ENCODE peak calls at places on chromosomes 3 and 15, in four cellular contexts. A is CD4-positive, alpha-beta T cell; J is A549; X is AG10803. E is an unnamed sample.

GRCh38 chr3:157067114-157067513 is 92.8 kb downstream of the CCNL1 start:
- DNase-seq in A (peak), J (no peak), X (no peak), E (no peak)

GRCh38 chr3:167318996-167319615 is 61.0 kb downstream of the ZBBX start:
- DNase-seq in A (no peak), J (no peak), X (no peak), E (no peak)

GRCh38 chr15:68552773-68553172 is 26.0 kb upstream of the CORO2B start:
- DNase-seq in A (no peak), J (peak), X (peak), E (no peak)

GRCh38 chr3:133880287-133880686 is 15.4 kb downstream of the RAB6B start:
- DNase-seq in A (no peak), J (no peak), X (no peak), E (no peak)

GRCh38 chr15:80587816-80588456 is 107.2 kb upstream of the ABHD17C start:
- DNase-seq in A (no peak), J (no peak), X (peak), E (no peak)

GRCh38 chr15:65962187-65962586 is 92.9 kb downstream of the RAB11A start:
- DNase-seq in A (no peak), J (peak), X (no peak), E (no peak)

GRCh38 chr3:89867286-89867685 is 759.9 kb downstream of the EPHA3 start:
- DNase-seq in A (no peak), J (no peak), X (no peak), E (no peak)

GRCh38 chr3:126636436-126636835 is 18.5 kb downstream of the TXNRD3 start:
- DNase-seq in A (no peak), J (no peak), X (no peak), E (no peak)

GRCh38 chr3:22977650-22978289 is 225.4 kb upstream of the UBE2E2 start:
- DNase-seq in A (no peak), J (no peak), X (no peak), E (no peak)

GRCh38 chr3:33490641-33491241 is 50.5 kb upstream of the UBP1 start:
- DNase-seq in A (no peak), J (no peak), X (no peak), E (no peak)

GRCh38 chr3:32077260-32078084 is 28.9 kb upstream of the GPD1L start:
- DNase-seq in A (no peak), J (no peak), X (no peak), E (no peak)

GRCh38 chr3:16719426-16719825 is 114.2 kb upstream of the DAZL start:
- DNase-seq in A (no peak), J (no peak), X (no peak), E (no peak)

GRCh38 chr15:88489321-88489720 is 21.8 kb downstream of the MRPS11 start:
- DNase-seq in A (no peak), J (no peak), X (no peak), E (no peak)

GRCh38 chr15:79248183-79248582 is 34.3 kb upstream of the ANKRD34C start:
- DNase-seq in A (no peak), J (no peak), X (peak), E (no peak)

GRCh38 chr3:177599331-177599730 is 402.0 kb upstream of the TBL1XR1 start:
- DNase-seq in A (no peak), J (no peak), X (no peak), E (no peak)

GRCh38 chr15:65953622-65954021 is 84.3 kb downstream of the RAB11A start:
- DNase-seq in A (no peak), J (no peak), X (no peak), E (no peak)

GRCh38 chr3:74465652-74466415 is 148.6 kb downstream of the CNTN3 start:
- DNase-seq in A (no peak), J (no peak), X (peak), E (no peak)

GRCh38 chr15:46354443-46354842 is 719.6 kb downstream of the SQOR start:
- DNase-seq in A (no peak), J (no peak), X (no peak), E (no peak)

GRCh38 chr3:188119846-188120245 is 34.1 kb upstream of the LPP start:
- DNase-seq in A (no peak), J (no peak), X (no peak), E (no peak)

GRCh38 chr3:42683875-42684593 is 1.3 kb upstream of the KLHL40 start:
- DNase-seq in A (no peak), J (peak), X (peak), E (peak)

GRCh38 chr3:58507356-58508062 is 15.6 kb downstream of the KCTD6 start:
- DNase-seq in A (no peak), J (no peak), X (no peak), E (no peak)

GRCh38 chr3:71103430-71103881 is 480.1 kb downstream of the FOXP1 start:
- DNase-seq in A (no peak), J (no peak), X (peak), E (no peak)

GRCh38 chr3:122961146-122961545 is 66.4 kb downstream of the SEMA5B start:
- DNase-seq in A (no peak), J (no peak), X (peak), E (no peak)

GRCh38 chr3:161851941-161852566 is 355.4 kb downstream of the OTOL1 start:
- DNase-seq in A (no peak), J (peak), X (peak), E (no peak)

GRCh38 chr3:188533612-188534357 is 379.8 kb downstream of the LPP start:
- DNase-seq in A (no peak), J (no peak), X (no peak), E (no peak)

GRCh38 chr3:4065080-4065479 is 238.1 kb upstream of the SETMAR start:
- DNase-seq in A (no peak), J (no peak), X (no peak), E (no peak)

GRCh38 chr15:32730677-32731654 is 13.2 kb downstream of the GREM1 start:
- DNase-seq in A (no peak), J (no peak), X (no peak), E (no peak)

GRCh38 chr15:33296856-33297255 is 13.9 kb upstream of the RYR3 start:
- DNase-seq in A (no peak), J (no peak), X (peak), E (no peak)

DNA sequence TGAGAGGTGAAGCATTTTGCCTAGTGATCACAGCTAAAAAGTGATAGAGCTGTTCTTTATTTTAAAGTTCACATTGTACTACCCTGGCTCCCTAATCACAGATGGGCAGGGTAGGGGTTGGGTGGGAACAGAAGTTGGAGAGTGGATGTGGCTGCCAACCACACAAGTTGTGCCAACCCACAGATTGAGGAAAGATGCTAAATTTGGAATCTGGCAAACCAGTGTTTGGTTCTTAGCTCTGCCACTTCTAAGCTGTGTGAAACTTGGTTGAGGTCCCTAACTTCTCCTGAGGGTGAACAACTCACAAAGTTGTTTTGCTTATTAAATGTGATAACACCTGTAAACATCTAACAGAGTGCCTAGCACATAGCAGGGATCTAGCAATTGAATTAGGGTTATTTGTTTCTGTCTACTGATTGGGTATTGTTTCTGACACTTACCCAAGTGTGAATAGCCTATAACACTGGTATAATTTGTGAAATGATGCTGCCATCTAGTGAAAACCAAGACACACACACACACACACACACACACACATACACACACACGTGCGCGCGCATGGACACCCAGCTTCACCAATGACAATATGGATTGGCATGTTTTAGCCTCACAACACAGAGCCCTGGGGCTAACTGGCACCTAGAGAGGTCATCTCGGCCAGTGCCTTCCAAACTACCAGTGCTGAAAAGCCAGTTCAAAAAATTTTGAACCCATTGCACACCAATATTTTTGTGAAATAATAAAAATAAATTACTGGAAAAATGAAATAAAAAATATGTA is 25.3 kb downstream of the ADGRG7 start:
- DNase-seq in A (peak), J (peak), X (peak), E (no peak)
- TF ChIP-seq CTCF in A (no peak), J (peak), X (no peak), E (no peak)

DNA sequence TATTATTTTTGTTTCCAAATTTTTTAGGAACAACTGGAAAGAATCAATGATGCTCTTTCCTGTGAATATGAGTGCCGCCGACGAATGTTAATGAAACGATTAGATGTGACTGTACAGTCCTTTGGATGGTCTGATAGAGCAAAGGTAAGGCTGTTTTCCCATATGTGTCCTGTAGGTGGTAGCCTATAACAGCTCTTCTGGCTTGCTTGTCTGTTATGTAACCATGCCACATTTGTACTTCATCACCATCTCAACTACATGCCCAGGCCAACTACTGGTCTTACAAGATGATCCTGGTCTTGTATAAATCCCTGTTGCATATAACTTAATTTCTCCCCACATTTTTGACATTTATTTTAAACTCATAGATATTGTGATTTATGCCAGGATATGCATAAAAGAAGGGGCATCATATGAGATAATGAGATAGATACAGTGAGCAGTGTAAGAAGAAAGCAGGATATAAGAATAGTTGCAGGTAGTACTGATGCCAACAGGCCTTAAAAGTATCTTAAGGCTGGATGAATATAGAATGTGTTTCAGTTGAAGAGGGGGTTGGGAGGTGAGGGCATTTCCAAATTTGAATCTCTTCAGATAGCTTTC is 20.3 kb downstream of the FAM98B start:
- DNase-seq in A (peak), J (peak), X (peak), E (no peak)
- TF ChIP-seq CTCF in A (peak), J (peak), X (peak), E (peak)

GRCh38 chr3:148379763-148380162 is 317.9 kb upstream of the AGTR1 start:
- DNase-seq in A (no peak), J (peak), X (peak), E (no peak)
- TF ChIP-seq CTCF in A (no peak), J (peak), X (peak), E (no peak)

DNA sequence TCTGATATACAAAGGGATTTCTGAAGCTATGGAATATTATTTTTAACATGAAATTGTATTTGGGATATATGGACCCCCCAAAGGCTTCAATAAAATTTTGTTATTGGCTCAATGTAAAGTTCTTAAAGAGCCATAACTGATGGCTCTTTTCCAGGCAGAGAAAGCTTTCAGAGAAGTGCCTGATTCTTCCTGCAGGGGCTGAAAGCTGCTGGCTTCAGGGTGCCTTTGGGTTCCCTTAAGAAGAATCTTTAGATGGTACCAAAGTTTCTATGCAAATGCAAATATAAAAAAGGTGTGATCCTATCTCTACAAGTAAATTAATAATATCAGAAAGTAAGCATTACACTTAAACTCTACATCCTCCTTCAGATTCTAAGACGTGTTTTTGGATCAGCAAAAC is 72.6 kb downstream of the NR2F2 start:
- DNase-seq in A (no peak), J (no peak), X (no peak), E (no peak)
- TF ChIP-seq CTCF in A (no peak), J (no peak), X (no peak), E (no peak)

GRCh38 chr15:84747423-84748273 is 744 bp upstream of the ZNF592 start:
- DNase-seq in A (peak), J (peak), X (peak), E (peak)

GRCh38 chr15:84750583-84751092 is 2.2 kb downstream of the ZNF592 start:
- DNase-seq in A (no peak), J (no peak), X (no peak), E (peak)

GRCh38 chr15:84749111-84749991 is 959 bp downstream of the ZNF592 start:
- DNase-seq in A (peak), J (peak), X (peak), E (peak)

GRCh38 chr15:84752195-84752594 is 3.8 kb downstream of the ZNF592 start:
- DNase-seq in A (no peak), J (no peak), X (no peak), E (no peak)

DNA sequence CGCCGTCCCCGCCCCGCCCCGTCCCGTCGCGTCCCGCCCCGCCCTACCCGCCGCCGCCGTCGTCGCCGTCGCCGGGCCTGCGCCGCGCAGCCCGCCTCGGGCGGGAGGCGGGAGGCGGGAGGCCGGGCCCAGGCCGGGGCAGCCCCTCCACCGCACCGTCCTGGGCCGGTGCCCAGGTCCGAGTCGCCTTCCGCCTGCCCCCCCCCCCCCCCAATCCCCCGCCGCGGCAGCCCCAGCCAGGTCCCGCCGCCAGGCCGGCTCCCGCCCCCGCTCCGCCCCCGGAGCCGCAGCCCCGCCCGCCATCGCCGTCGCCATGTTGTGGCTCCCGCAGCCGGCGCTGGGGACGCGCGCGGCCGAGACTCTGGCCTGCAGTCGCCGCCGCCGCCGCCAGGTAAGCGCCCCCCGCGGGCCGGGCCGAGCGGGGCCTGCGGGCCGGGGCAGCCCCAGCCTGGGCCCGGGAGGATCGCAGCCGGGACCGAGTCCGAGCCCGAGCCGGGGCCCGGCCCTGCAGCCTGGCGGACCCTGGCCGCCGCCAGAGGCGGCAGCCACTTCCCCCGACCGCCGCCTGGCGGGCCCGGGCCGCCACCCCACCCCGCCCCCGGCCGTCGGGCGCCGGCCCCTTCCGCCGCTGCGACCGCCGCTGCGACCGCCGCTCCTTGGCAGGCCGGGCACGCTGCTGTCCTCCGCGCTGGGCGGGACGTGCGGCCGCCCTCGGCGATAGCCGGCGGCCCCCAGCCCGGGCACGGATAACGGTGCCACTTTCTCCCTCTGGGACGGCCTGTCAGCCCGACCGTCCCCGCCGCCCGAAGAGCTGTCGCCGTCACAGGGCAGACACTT is at the start of gene ZNF592:
- DNase-seq in A (peak), J (peak), X (peak), E (peak)
- TF ChIP-seq CTCF in A (no peak), J (peak), X (no peak), E (peak)

GRCh38 chr3:118637866-118638265 is 396.8 kb downstream of the IGSF11 start:
- DNase-seq in A (no peak), J (peak), X (no peak), E (no peak)

GRCh38 chr3:118641608-118642007 is 393.0 kb downstream of the IGSF11 start:
- DNase-seq in A (no peak), J (peak), X (no peak), E (no peak)

GRCh38 chr3:118636841-118637240 is 397.8 kb downstream of the IGSF11 start:
- DNase-seq in A (no peak), J (peak), X (no peak), E (no peak)
- TF ChIP-seq CTCF in A (no peak), J (no peak), X (no peak), E (no peak)

GRCh38 chr3:196179380-196180308 is 31.6 kb downstream of the ZDHHC19 start:
- DNase-seq in A (peak), J (no peak), X (peak), E (peak)
- TF ChIP-seq CTCF in A (no peak), J (no peak), X (no peak), E (peak)

GRCh38 chr3:128492353-128493220 is at the start of gene GATA2:
- DNase-seq in A (no peak), J (no peak), X (no peak), E (no peak)
- TF ChIP-seq CTCF in A (no peak), J (no peak), X (no peak), E (no peak)

E was measured in CD14-positive monocyte.